ENCODE peak calls at places on chromosomes 11 and 22, in eight cellular contexts. Q is effector memory CD4-positive, alpha-beta T cell; H is GM13976; U is lower lobe of right lung; N is iris pigment epithelial cell; I is heart right ventricle; O is NCI-H187 treated with DMSO at 0.1 percent for 48 hours; G is uterus. R is an unnamed sample.
A peak's percentile ranks its signal among the peaks of the same experiment; 100 is the strongest.

GRCh38 chr22:36435516-36436415 is 45.7 kb downstream of the TXN2 start:
- DNase-seq in Q (peak; percentile 79), H (peak; percentile 69), U (peak; percentile 61), N (no peak), I (no peak), O (peak; percentile 55), G (no peak), R (peak; percentile 74)

GRCh38 chr11:86735462-86736302 is 63.3 kb upstream of the ME3 start:
- DNase-seq in Q (no peak), H (no peak), U (no peak), N (peak; percentile 83), I (no peak), O (no peak), G (no peak), R (no peak)

GRCh38 chr11:69909561-69910518 is 90.6 kb upstream of the FGF3 start:
- DNase-seq in Q (no peak), H (peak; percentile 69), U (peak; percentile 34), N (no peak), I (no peak), O (no peak), G (no peak), R (no peak)

GRCh38 chr11:111320728-111321568 is 22.6 kb downstream of the POU2AF3 start:
- DNase-seq in Q (no peak), H (no peak), U (no peak), N (no peak), I (no peak), O (no peak), G (no peak), R (no peak)

GRCh38 chr11:78985654-78986053 is 411.0 kb upstream of the NARS2 start:
- DNase-seq in Q (no peak), H (no peak), U (no peak), N (no peak), I (no peak), O (no peak), G (no peak), R (no peak)

GRCh38 chr11:84430661-84431060 is 1144.5 kb upstream of the CCDC90B start:
- DNase-seq in Q (no peak), H (no peak), U (no peak), N (no peak), I (no peak), O (no peak), G (no peak), R (no peak)

GRCh38 chr11:38153985-38154384 is 1555.9 kb upstream of the RAG2 start:
- DNase-seq in Q (no peak), H (no peak), U (no peak), N (no peak), I (no peak), O (no peak), G (no peak), R (no peak)

GRCh38 chr11:72760543-72761400 is 8.6 kb upstream of the ARAP1 start:
- DNase-seq in Q (no peak), H (no peak), U (no peak), N (peak; percentile 95), I (no peak), O (no peak), G (no peak), R (peak; percentile 29)

GRCh38 chr11:578276-579035 is 2.2 kb downstream of the PHRF1 start:
- DNase-seq in Q (no peak), H (no peak), U (no peak), N (no peak), I (no peak), O (no peak), G (no peak), R (no peak)

GRCh38 chr11:11977206-11977938 is 31.1 kb downstream of the DKK3 start:
- DNase-seq in Q (no peak), H (no peak), U (no peak), N (peak; percentile 70), I (peak; percentile 83), O (no peak), G (peak; percentile 87), R (no peak)

GRCh38 chr22:19903513-19903912 is 38.1 kb upstream of the COMT start:
- DNase-seq in Q (no peak), H (no peak), U (no peak), N (no peak), I (no peak), O (no peak), G (no peak), R (no peak)

GRCh38 chr11:73159981-73160777 is 18.1 kb upstream of the FCHSD2 start:
- DNase-seq in Q (no peak), H (no peak), U (no peak), N (no peak), I (no peak), O (no peak), G (no peak), R (no peak)

GRCh38 chr11:104320091-104320490 is 156.1 kb upstream of the PDGFD start:
- DNase-seq in Q (no peak), H (no peak), U (no peak), N (peak; percentile 75), I (no peak), O (no peak), G (no peak), R (no peak)

GRCh38 chr22:49827307-49827852 is 293 bp downstream of the BRD1 start:
- DNase-seq in Q (no peak), H (peak; percentile 60), U (no peak), N (peak; percentile 20), I (no peak), O (no peak), G (no peak), R (no peak)

GRCh38 chr11:74842967-74843366 is 94.3 kb downstream of the RNF169 start:
- DNase-seq in Q (no peak), H (no peak), U (no peak), N (no peak), I (no peak), O (no peak), G (no peak), R (no peak)

GRCh38 chr11:353315-353857 is 15.9 kb upstream of the B4GALNT4 start:
- DNase-seq in Q (no peak), H (no peak), U (peak; percentile 73), N (peak; percentile 92), I (peak; percentile 88), O (no peak), G (peak; percentile 91), R (no peak)

GRCh38 chr22:17774206-17774927 is at the start of gene BID:
- DNase-seq in Q (peak; percentile 36), H (peak; percentile 75), U (peak; percentile 84), N (peak; percentile 32), I (peak; percentile 54), O (no peak), G (no peak), R (peak; percentile 44)

GRCh38 chr22:25148149-25148691 is 51.4 kb upstream of the CRYBB3 start:
- DNase-seq in Q (no peak), H (no peak), U (no peak), N (no peak), I (peak; percentile 28), O (no peak), G (no peak), R (no peak)

GRCh38 chr11:93028959-93029536 is 59.6 kb downstream of the MTNR1B start:
- DNase-seq in Q (no peak), H (no peak), U (no peak), N (no peak), I (no peak), O (peak; percentile 73), G (no peak), R (no peak)

GRCh38 chr11:2526808-2527381 is 82.1 kb downstream of the KCNQ1 start:
- DNase-seq in Q (no peak), H (peak; percentile 81), U (peak; percentile 82), N (no peak), I (peak; percentile 39), O (no peak), G (peak; percentile 21), R (peak; percentile 90)

GRCh38 chr22:28123989-28124766 is 205.1 kb upstream of the PITPNB start:
- DNase-seq in Q (no peak), H (no peak), U (no peak), N (no peak), I (no peak), O (no peak), G (no peak), R (no peak)